ENCODE peak calls at places on chromosomes 12 and 14, in nine cellular contexts. Y is HCT116; D is AG08396; W is fibroblast of lung; T is OCI-LY7; V is body of pancreas; Q is lung; J is effector memory CD4-positive, alpha-beta T cell; B is stimulated activated CD8-positive, alpha-beta memory T cell treated with anti-CD3 and anti-CD28 coated beads, Interleukin-15, amount 100 ng/mL, for 24 hours. A is an unnamed sample.

GRCh38 chr12:56878010-56878339 is 56.2 kb downstream of the SDR9C7 start:
- DNase-seq in Y (no peak), D (no peak), W (peak), T (no peak), V (no peak), Q (no peak), J (no peak), B (no peak), A (no peak)

GRCh38 chr14:101878222-101879211 is 85.9 kb upstream of the DYNC1H1 start:
- DNase-seq in Y (no peak), D (no peak), W (no peak), T (peak), V (peak), Q (no peak), J (peak), B (no peak), A (no peak)

GRCh38 chr14:99346470-99347080 is 74.6 kb upstream of the BCL11B start:
- DNase-seq in Y (no peak), D (no peak), W (no peak), T (no peak), V (peak), Q (no peak), J (no peak), B (no peak), A (no peak)

GRCh38 chr14:100578552-100578951 is 8.7 kb downstream of the BEGAIN start:
- DNase-seq in Y (no peak), D (no peak), W (peak), T (no peak), V (no peak), Q (no peak), J (no peak), B (no peak), A (no peak)

GRCh38 chr12:13680916-13681315 is 300.5 kb downstream of the GRIN2B start:
- DNase-seq in Y (no peak), D (no peak), W (no peak), T (no peak), V (no peak), Q (no peak), J (no peak), B (no peak), A (no peak)

GRCh38 chr14:30296956-30297405 is 262.0 kb upstream of the G2E3 start:
- DNase-seq in Y (no peak), D (no peak), W (no peak), T (no peak), V (no peak), Q (no peak), J (no peak), B (no peak), A (no peak)

GRCh38 chr14:39731912-39732311 is 299.7 kb upstream of the FBXO33 start:
- DNase-seq in Y (peak), D (no peak), W (no peak), T (peak), V (no peak), Q (no peak), J (no peak), B (no peak), A (no peak)

GRCh38 chr12:29589271-29589670 is 91.8 kb upstream of the OVCH1 start:
- DNase-seq in Y (no peak), D (peak), W (peak), T (no peak), V (no peak), Q (no peak), J (no peak), B (no peak), A (no peak)

GRCh38 chr12:40853221-40853620 is 161.0 kb downstream of the CNTN1 start:
- DNase-seq in Y (no peak), D (no peak), W (no peak), T (no peak), V (no peak), Q (no peak), J (no peak), B (no peak), A (no peak)

GRCh38 chr12:56151672-56152131 is 685 bp upstream of the MYL6B start:
- DNase-seq in Y (peak), D (no peak), W (no peak), T (peak), V (peak), Q (peak), J (peak), B (peak), A (peak)

GRCh38 chr12:52909256-52909655 is 4.4 kb upstream of the KRT8 start:
- DNase-seq in Y (no peak), D (no peak), W (no peak), T (no peak), V (no peak), Q (no peak), J (no peak), B (no peak), A (no peak)

GRCh38 chr14:32102152-32102787 is 25.2 kb downstream of the ARHGAP5 start:
- DNase-seq in Y (no peak), D (no peak), W (no peak), T (no peak), V (no peak), Q (no peak), J (no peak), B (no peak), A (no peak)

GRCh38 chr14:97578982-97579381 is 781.8 kb downstream of the VRK1 start:
- DNase-seq in Y (no peak), D (no peak), W (no peak), T (no peak), V (no peak), Q (no peak), J (no peak), B (no peak), A (no peak)

GRCh38 chr14:33068626-33069025 is 129.9 kb downstream of the NPAS3 start:
- DNase-seq in Y (no peak), D (no peak), W (no peak), T (no peak), V (no peak), Q (no peak), J (no peak), B (no peak), A (no peak)

GRCh38 chr14:86450075-86450474 is 920.1 kb downstream of the FLRT2 start:
- DNase-seq in Y (no peak), D (no peak), W (peak), T (no peak), V (no peak), Q (no peak), J (no peak), B (no peak), A (no peak)

GRCh38 chr12:55696796-55697462 is 10.8 kb downstream of the ITGA7 start:
- DNase-seq in Y (no peak), D (no peak), W (no peak), T (no peak), V (no peak), Q (no peak), J (no peak), B (no peak), A (no peak)

GRCh38 chr12:101013993-101014392 is 196.0 kb downstream of the SLC5A8 start:
- DNase-seq in Y (no peak), D (no peak), W (no peak), T (no peak), V (no peak), Q (no peak), J (no peak), B (no peak), A (no peak)

GRCh38 chr14:36726128-36726527 is 64.5 kb downstream of the PAX9 start:
- DNase-seq in Y (no peak), D (no peak), W (no peak), T (no peak), V (no peak), Q (no peak), J (no peak), B (no peak), A (no peak)

GRCh38 chr12:6082613-6083012 is 41.9 kb downstream of the VWF start:
- DNase-seq in Y (no peak), D (no peak), W (peak), T (no peak), V (no peak), Q (no peak), J (no peak), B (no peak), A (no peak)

GRCh38 chr14:25943329-25943728 is 654.5 kb downstream of the NOVA1 start:
- DNase-seq in Y (no peak), D (no peak), W (no peak), T (no peak), V (no peak), Q (no peak), J (no peak), B (no peak), A (no peak)

GRCh38 chr14:20278414-20278813 is 27.3 kb downstream of the TTC5 start:
- DNase-seq in Y (no peak), D (no peak), W (peak), T (no peak), V (peak), Q (no peak), J (no peak), B (no peak), A (no peak)

GRCh38 chr12:81863406-81863805 is 104.3 kb upstream of the PPFIA2 start:
- DNase-seq in Y (no peak), D (no peak), W (no peak), T (no peak), V (no peak), Q (no peak), J (no peak), B (no peak), A (no peak)

GRCh38 chr12:47433876-47434275 is 272.0 kb downstream of the RPAP3 start:
- DNase-seq in Y (no peak), D (no peak), W (no peak), T (no peak), V (no peak), Q (no peak), J (no peak), B (no peak), A (no peak)

GRCh38 chr14:65336191-65336591 is 76.3 kb upstream of the FUT8 start:
- DNase-seq in Y (no peak), D (peak), W (peak), T (no peak), V (no peak), Q (no peak), J (no peak), B (no peak), A (no peak)

GRCh38 chr12:32997471-32997870 is 100.9 kb upstream of the PKP2 start:
- DNase-seq in Y (no peak), D (no peak), W (no peak), T (no peak), V (no peak), Q (no peak), J (no peak), B (no peak), A (no peak)

GRCh38 chr12:111072299-111072698 is 151.9 kb upstream of the MYL2 start:
- DNase-seq in Y (no peak), D (no peak), W (no peak), T (no peak), V (no peak), Q (no peak), J (no peak), B (no peak), A (no peak)

GRCh38 chr12:89574736-89575208 is 48.9 kb upstream of the POC1B start:
- DNase-seq in Y (no peak), D (peak), W (peak), T (peak), V (no peak), Q (no peak), J (no peak), B (no peak), A (no peak)

GRCh38 chr12:14937689-14938088 is 648 bp downstream of the ERP27 start:
- DNase-seq in Y (peak), D (no peak), W (no peak), T (no peak), V (peak), Q (no peak), J (no peak), B (no peak), A (no peak)

GRCh38 chr12:34390846-34391700 is 368.8 kb downstream of the ALG10 start:
- DNase-seq in Y (no peak), D (no peak), W (no peak), T (no peak), V (no peak), Q (no peak), J (no peak), B (no peak), A (peak)

GRCh38 chr12:123269980-123270379 is 1.7 kb downstream of the CDK2AP1 start:
- DNase-seq in Y (no peak), D (no peak), W (no peak), T (peak), V (peak), Q (no peak), J (no peak), B (no peak), A (no peak)

GRCh38 chr14:35964736-35965135 is 138.6 kb downstream of the BRMS1L start:
- DNase-seq in Y (no peak), D (no peak), W (no peak), T (no peak), V (no peak), Q (no peak), J (no peak), B (no peak), A (no peak)

GRCh38 chr12:119176267-119177055 is 2.3 kb upstream of the HSPB8 start:
- DNase-seq in Y (peak), D (peak), W (peak), T (no peak), V (peak), Q (peak), J (no peak), B (no peak), A (peak)

GRCh38 chr12:31481415-31481814 is 109.5 kb downstream of the DENND5B start:
- DNase-seq in Y (no peak), D (no peak), W (no peak), T (no peak), V (no peak), Q (no peak), J (no peak), B (no peak), A (no peak)

GRCh38 chr14:96212896-96213295 is 8.3 kb downstream of the BDKRB2 start:
- DNase-seq in Y (no peak), D (no peak), W (no peak), T (no peak), V (no peak), Q (no peak), J (no peak), B (no peak), A (no peak)

GRCh38 chr12:124497039-124497438 is 70.4 kb downstream of the NCOR2 start:
- DNase-seq in Y (no peak), D (peak), W (peak), T (no peak), V (no peak), Q (no peak), J (no peak), B (no peak), A (no peak)

GRCh38 chr12:52521581-52522266 is 1.5 kb upstream of the KRT5 start:
- DNase-seq in Y (no peak), D (no peak), W (no peak), T (no peak), V (no peak), Q (peak), J (no peak), B (no peak), A (no peak)

GRCh38 chr12:75850751-75851462 is 180.7 kb downstream of the PHLDA1 start:
- DNase-seq in Y (no peak), D (peak), W (peak), T (no peak), V (no peak), Q (no peak), J (no peak), B (no peak), A (no peak)

GRCh38 chr12:93106910-93107309 is 177.8 kb upstream of the EEA1 start:
- DNase-seq in Y (no peak), D (no peak), W (no peak), T (no peak), V (no peak), Q (no peak), J (no peak), B (no peak), A (no peak)

GRCh38 chr12:124094733-124095132 is 121.7 kb downstream of the ZNF664 start:
- DNase-seq in Y (no peak), D (no peak), W (no peak), T (no peak), V (no peak), Q (no peak), J (no peak), B (no peak), A (no peak)

GRCh38 chr12:76424941-76425340 is 76.7 kb upstream of the BBS10 start:
- DNase-seq in Y (no peak), D (no peak), W (no peak), T (no peak), V (no peak), Q (no peak), J (no peak), B (no peak), A (no peak)